ENCODE peak calls at places on chromosome 13, in seven cellular contexts. M is fibroblast of lung; B is choroid plexus epithelial cell; A is transverse colon; W is thoracic aorta; H is left lung; Z is CD8-positive, alpha-beta memory T cell. C is an unnamed sample.

GRCh38 chr13:31089649-31090048 is 72.1 kb downstream of the HSPH1 start:
- DNase-seq in M (no peak), B (no peak), A (no peak), W (no peak), H (no peak), Z (no peak), C (no peak)

GRCh38 chr13:100361504-100361903 is 227.1 kb downstream of the GGACT start:
- DNase-seq in M (peak; percentile 64), B (no peak), A (no peak), W (no peak), H (no peak), Z (no peak), C (no peak)

GRCh38 chr13:45878966-45879365 is 27.4 kb upstream of the SIAH3 start:
- DNase-seq in M (no peak), B (no peak), A (no peak), W (no peak), H (no peak), Z (no peak), C (no peak)

GRCh38 chr13:100520936-100521765 is 67.4 kb downstream of the GGACT start:
- DNase-seq in M (no peak), B (peak; percentile 46), A (no peak), W (no peak), H (no peak), Z (no peak), C (no peak)

GRCh38 chr13:64410654-64411053 is 2819.5 kb downstream of the PCDH9 start:
- DNase-seq in M (no peak), B (no peak), A (no peak), W (no peak), H (no peak), Z (no peak), C (no peak)

GRCh38 chr13:78317030-78317429 is 286.3 kb downstream of the POU4F1 start:
- DNase-seq in M (no peak), B (no peak), A (no peak), W (no peak), H (no peak), Z (no peak), C (no peak)

GRCh38 chr13:52195052-52195837 is 35.8 kb upstream of the NEK3 start:
- DNase-seq in M (peak; percentile 80), B (peak; percentile 88), A (peak; percentile 79), W (peak; percentile 53), H (peak; percentile 82), Z (peak; percentile 66), C (peak; percentile 37)

GRCh38 chr13:29819157-29819556 is 31.3 kb downstream of the UBL3 start:
- DNase-seq in M (no peak), B (no peak), A (no peak), W (no peak), H (no peak), Z (no peak), C (no peak)

GRCh38 chr13:94233401-94233800 is 246.1 kb downstream of the DCT start:
- DNase-seq in M (peak; percentile 93), B (peak; percentile 99), A (no peak), W (no peak), H (no peak), Z (no peak), C (no peak)

GRCh38 chr13:23477096-23477495 is 43.6 kb upstream of the SACS start:
- DNase-seq in M (peak; percentile 27), B (peak; percentile 53), A (no peak), W (no peak), H (no peak), Z (no peak), C (no peak)

GRCh38 chr13:49649244-49649962 is 21.1 kb downstream of the ARL11 start:
- DNase-seq in M (peak; percentile 41), B (peak; percentile 68), A (no peak), W (no peak), H (no peak), Z (no peak), C (no peak)

GRCh38 chr13:33138441-33138840 is 122.2 kb downstream of the KL start:
- DNase-seq in M (no peak), B (no peak), A (no peak), W (no peak), H (no peak), Z (no peak), C (no peak)

DNA sequence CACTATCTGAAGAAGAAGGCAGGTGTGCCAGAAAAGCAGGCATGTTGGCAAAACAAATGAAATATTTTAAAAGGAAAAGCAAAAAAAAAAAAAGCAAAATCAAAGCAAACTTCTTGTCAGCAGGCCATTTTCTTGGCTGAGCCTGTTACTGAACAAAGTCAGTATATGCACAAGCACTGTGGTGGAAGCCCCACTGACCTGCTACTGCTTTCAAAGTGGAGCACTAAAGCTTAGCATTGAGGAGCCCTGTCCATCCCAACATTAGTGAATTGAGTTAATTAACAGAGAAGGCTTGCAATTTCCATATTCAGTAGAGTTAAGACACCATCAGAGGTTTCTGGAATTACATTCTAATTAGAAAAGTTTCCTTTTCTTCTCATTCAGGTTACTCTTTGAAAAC is 574.1 kb downstream of the PCDH9 start:
- DNase-seq in M (no peak), B (no peak), A (no peak), W (no peak), H (no peak), Z (no peak), C (no peak)
- H3K4me3 ChIP-seq in M (no peak overlapping the region), B (no peak overlapping the region), A (no peak overlapping the region), W (no peak overlapping the region), H (no peak overlapping the region), Z (no peak overlapping the region), C (no peak overlapping the region)

GRCh38 chr13:24822640-24823039 is 58.7 kb downstream of the RNF17 start:
- DNase-seq in M (no peak), B (no peak), A (no peak), W (no peak), H (no peak), Z (no peak), C (no peak)
- H3K4me3 ChIP-seq in M (no peak overlapping the region), B (no peak overlapping the region), A (no peak overlapping the region), W (no peak overlapping the region), H (no peak overlapping the region), Z (no peak overlapping the region), C (no peak overlapping the region)

GRCh38 chr13:61760102-61760501 is 344.5 kb upstream of the PCDH20 start:
- DNase-seq in M (no peak), B (no peak), A (no peak), W (no peak), H (no peak), Z (no peak), C (no peak)
- H3K4me3 ChIP-seq in M (no peak overlapping the region), B (no peak overlapping the region), A (no peak overlapping the region), W (no peak overlapping the region), H (no peak overlapping the region), Z (no peak overlapping the region), C (no peak overlapping the region)

GRCh38 chr13:95471960-95472359 is 80.6 kb upstream of the CLDN10 start:
- DNase-seq in M (no peak), B (no peak), A (no peak), W (no peak), H (no peak), Z (no peak), C (no peak)
- H3K4me3 ChIP-seq in M (no peak overlapping the region), B (no peak overlapping the region), A (no peak overlapping the region), W (no peak overlapping the region), H (no peak overlapping the region), Z (no peak overlapping the region), C (no peak overlapping the region)

GRCh38 chr13:109778102-109778542 is 8.3 kb downstream of the IRS2 start:
- DNase-seq in M (peak; percentile 73), B (peak; percentile 66), A (peak; percentile 33), W (no peak), H (no peak), Z (no peak), C (no peak)
- H3K4me3 ChIP-seq in M (no peak overlapping the region), B (peak overlapping the region; percentile 26), A (peak overlapping the region; percentile 49), W (peak overlapping the region; percentile 80), H (no peak overlapping the region), Z (no peak overlapping the region), C (no peak overlapping the region)

GRCh38 chr13:44305216-44305615 is 68.4 kb upstream of the SERP2 start:
- DNase-seq in M (no peak), B (no peak), A (no peak), W (no peak), H (no peak), Z (no peak), C (no peak)

GRCh38 chr13:44305845-44306244 is 67.8 kb upstream of the SERP2 start:
- DNase-seq in M (peak; percentile 78), B (peak; percentile 39), A (no peak), W (no peak), H (no peak), Z (no peak), C (no peak)

GRCh38 chr13:44307255-44307654 is 66.4 kb upstream of the SERP2 start:
- DNase-seq in M (peak; percentile 46), B (peak; percentile 64), A (no peak), W (no peak), H (no peak), Z (no peak), C (no peak)

GRCh38 chr13:44307844-44308243 is 65.8 kb upstream of the SERP2 start:
- DNase-seq in M (no peak), B (no peak), A (no peak), W (no peak), H (no peak), Z (no peak), C (no peak)

DNA sequence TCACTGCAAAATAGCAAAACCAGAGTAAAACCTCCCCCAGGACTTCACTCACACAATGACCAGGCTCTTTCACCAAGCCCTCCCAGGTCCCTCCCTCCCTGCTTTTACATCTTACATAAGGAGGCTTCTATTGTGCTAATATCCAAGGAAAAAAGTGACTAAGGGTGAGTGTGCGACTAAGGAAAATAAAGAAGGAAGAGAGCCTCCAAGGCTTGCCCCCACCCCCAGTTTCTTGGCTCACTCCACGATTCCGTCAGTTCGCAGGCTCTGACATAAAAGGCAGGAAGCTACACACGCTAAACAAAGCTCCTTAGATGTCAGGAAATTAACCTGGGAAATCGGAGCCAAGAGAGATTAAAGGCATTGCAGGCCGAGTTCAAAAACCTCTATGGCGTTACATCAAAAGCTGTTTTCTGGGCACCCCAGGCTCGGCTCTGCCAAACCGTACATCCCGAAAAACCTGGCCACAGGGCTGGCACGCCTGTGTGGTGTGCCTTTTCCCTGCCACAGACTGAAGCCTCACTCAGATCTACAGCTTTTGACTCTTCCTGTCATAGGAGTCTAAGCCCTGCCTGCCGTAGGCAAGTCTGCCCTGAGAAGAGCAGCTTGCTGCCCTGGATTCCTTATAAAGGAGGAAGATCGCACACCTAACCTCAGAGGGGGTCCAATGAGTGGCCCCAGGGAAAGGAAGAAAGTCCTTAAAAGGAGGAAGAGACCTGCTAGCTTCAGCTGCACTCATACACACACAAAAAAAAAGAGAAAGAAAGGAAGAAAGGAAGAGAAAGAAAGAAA is 67.0 kb upstream of the SERP2 start:
- DNase-seq in M (peak; percentile 99), B (peak; percentile 89), A (peak; percentile 63), W (no peak), H (no peak), Z (no peak), C (peak; percentile 29)
- H3K4me3 ChIP-seq in M (no peak overlapping the region), B (peak overlapping the region; percentile 6), A (no peak overlapping the region), W (peak overlapping the region; percentile 30), H (no peak overlapping the region), Z (no peak overlapping the region), C (peak overlapping the region; percentile 31)

GRCh38 chr13:111210488-111210887 is 95.4 kb downstream of the ARHGEF7 start:
- DNase-seq in M (peak; percentile 91), B (peak; percentile 93), A (no peak), W (no peak), H (peak; percentile 75), Z (no peak), C (no peak)
- H3K4me3 ChIP-seq in M (peak overlapping the region; percentile 36), B (peak overlapping the region; percentile 42), A (no peak overlapping the region), W (peak overlapping the region; percentile 45), H (no peak overlapping the region), Z (no peak overlapping the region), C (no peak overlapping the region)